ENCODE peak calls at places on chromosome 20, in four cellular contexts. E is K562, T is GM12878, Y is HepG2. K is an unnamed sample.
A peak's percentile ranks its signal among the peaks of the same experiment; 100 is the strongest.

GRCh38 chr20:61644387-61645076 is 392.5 kb downstream of the CDH4 start:
- DNase-seq in T (no peak), Y (no peak), E (no peak), K (no peak)

GRCh38 chr20:51529027-51529749 is 13.3 kb downstream of the NFATC2 start:
- DNase-seq in Y (no peak), E (peak; percentile 47), T (no peak), K (no peak)

GRCh38 chr20:63500151-63500901 is 1.4 kb upstream of the EEF1A2 start:
- DNase-seq in Y (no peak), E (no peak), T (no peak), K (no peak)

GRCh38 chr20:20213722-20214121 is 154.2 kb upstream of the INSM1 start:
- DNase-seq in E (no peak), T (no peak), Y (no peak), K (no peak)

GRCh38 chr20:16368645-16369292 is 204.5 kb downstream of the KIF16B start:
- DNase-seq in Y (peak; percentile 64), T (no peak), E (no peak), K (peak; percentile 23)

GRCh38 chr20:57473246-57474042 is 51.5 kb downstream of the CTCFL start:
- DNase-seq in Y (no peak), T (peak; percentile 68), E (no peak), K (peak; percentile 36)

GRCh38 chr20:59788196-59788735 is 145.2 kb downstream of the SYCP2 start:
- DNase-seq in T (no peak), E (no peak), Y (no peak), K (no peak)

GRCh38 chr20:36745234-36745926 is 510 bp downstream of the NDRG3 start:
- DNase-seq in E (no peak), Y (peak; percentile 34), T (no peak), K (peak; percentile 60)

GRCh38 chr20:63641792-63642517 is 11.3 kb downstream of the STMN3 start:
- DNase-seq in Y (peak; percentile 90), E (peak; percentile 94), T (peak; percentile 48), K (peak; percentile 96)

GRCh38 chr20:24493661-24494459 is 24.4 kb downstream of the SYNDIG1 start:
- DNase-seq in T (no peak), Y (no peak), E (no peak), K (no peak)

GRCh38 chr20:2314759-2315439 is 19.1 kb downstream of the TGM3 start:
- DNase-seq in T (no peak), Y (no peak), E (peak; percentile 86), K (no peak)

GRCh38 chr20:23668477-23668951 is 20.3 kb downstream of the CST4 start:
- DNase-seq in E (peak; percentile 57), Y (peak; percentile 84), T (no peak), K (peak; percentile 80)

DNA sequence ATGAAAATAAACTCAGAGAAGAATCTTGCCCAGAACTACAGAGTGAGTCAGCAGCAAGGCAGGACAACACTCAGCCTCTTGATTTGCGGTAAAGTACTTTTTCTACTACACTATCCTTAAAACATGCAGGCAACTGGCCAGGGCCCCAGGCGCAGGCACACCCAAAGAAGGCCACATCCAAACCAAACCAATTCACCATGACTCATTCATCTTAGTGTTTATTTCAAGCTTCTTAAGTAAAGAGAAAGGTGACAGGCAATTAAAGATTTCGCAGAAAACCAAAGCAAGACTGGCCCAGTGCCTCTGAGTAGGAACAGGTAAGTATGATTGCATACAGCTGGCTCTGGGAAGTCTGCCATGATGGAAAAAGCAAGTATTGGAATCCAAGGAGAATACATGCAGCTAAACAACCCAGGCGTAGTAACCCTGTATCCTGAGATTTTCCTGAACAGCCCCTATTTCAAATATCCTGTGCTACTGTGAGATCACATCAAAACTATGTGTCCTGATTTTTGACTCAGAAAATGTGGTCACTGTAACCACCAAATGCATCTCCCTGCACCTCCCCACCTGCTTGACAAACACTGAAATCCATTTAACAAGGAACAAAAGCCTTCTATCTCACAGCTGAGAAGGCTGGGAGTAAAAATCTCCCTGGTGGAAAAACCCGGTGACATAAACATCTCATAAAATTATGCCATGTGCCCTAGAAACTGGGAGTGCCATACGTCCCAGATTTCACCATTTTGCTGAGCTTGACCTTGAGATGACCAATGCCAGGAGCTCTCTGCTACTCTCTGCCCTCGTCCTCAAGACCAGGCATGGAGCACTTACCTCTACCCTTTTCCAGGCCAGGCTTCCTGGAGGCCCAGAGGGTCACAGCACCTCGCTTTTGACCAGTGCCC is 12.4 kb downstream of the WFDC3 start:
- DNase-seq in E (no peak), Y (no peak), T (no peak), K (no peak)
- TF ChIP-seq JUNB in E (no peak), Y (no peak), T (no peak), K (no peak)

GRCh38 chr20:55584964-55585363 is 420.4 kb downstream of the CBLN4 start:
- DNase-seq in E (no peak), Y (no peak), T (no peak), K (no peak)

GRCh38 chr20:55583036-55583435 is 422.3 kb downstream of the CBLN4 start:
- DNase-seq in T (no peak), E (no peak), Y (no peak), K (no peak)

GRCh38 chr20:55586626-55587025 is 418.7 kb downstream of the CBLN4 start:
- DNase-seq in T (no peak), Y (no peak), E (no peak), K (no peak)

GRCh38 chr20:55582498-55582897 is 422.8 kb downstream of the CBLN4 start:
- DNase-seq in E (no peak), T (no peak), Y (no peak), K (no peak)

DNA sequence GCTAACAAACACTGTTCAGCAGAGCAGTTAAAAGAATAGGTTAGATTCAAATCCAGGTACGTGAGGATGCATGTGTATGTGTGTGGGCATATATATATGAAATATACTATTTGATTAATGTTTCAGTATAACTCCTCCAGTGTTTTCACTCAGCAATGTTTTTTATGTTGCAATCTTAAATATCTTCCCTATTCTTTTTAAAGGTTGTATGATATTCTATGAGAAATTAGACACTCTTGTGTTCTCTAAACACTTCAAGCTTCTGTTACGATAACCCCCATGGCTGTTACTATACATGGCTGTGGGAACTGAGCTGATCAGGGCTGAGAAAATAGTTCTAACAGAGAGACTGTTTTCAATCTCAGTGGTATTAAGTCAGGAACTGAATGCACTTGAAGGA is 421.0 kb downstream of the CBLN4 start:
- DNase-seq in E (no peak), T (no peak), Y (no peak), K (no peak)
- TF ChIP-seq POLR2AphosphoS5 in E (no peak), T (no peak), Y (no peak), K (no peak)

GRCh38 chr20:31894980-31895675 is 24.7 kb downstream of the TTLL9 start:
- DNase-seq in E (no peak), Y (peak; percentile 73), T (peak; percentile 75), K (peak; percentile 89)

GRCh38 chr20:31890646-31891045 is 20.2 kb downstream of the TTLL9 start:
- DNase-seq in T (no peak), Y (no peak), E (no peak), K (no peak)

GRCh38 chr20:31897541-31897940 is 27.1 kb downstream of the TTLL9 start:
- DNase-seq in E (no peak), T (no peak), Y (no peak), K (no peak)

GRCh38 chr20:31901615-31902014 is 31.2 kb downstream of the TTLL9 start:
- DNase-seq in Y (no peak), T (no peak), E (peak; percentile 39), K (no peak)

DNA sequence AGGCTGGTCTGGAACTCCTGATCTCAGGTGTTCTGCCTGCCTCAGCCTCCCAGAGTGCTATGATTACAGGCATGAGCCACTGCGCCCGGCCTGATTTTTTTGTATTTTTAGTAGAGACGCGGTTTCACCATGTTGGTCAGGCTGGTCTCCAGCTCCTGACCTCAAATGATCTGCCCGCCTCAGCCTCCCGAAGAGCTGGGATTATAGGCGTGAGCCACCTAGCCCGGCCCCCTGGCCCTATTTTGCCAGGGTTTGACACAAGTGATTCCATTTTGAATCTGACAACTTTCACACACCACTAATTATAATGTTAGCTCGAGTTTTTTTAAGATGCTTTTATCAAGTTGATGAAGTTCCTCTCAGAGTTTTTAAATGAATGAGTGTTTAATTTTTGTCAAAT is 25.6 kb downstream of the TTLL9 start:
- DNase-seq in E (no peak), Y (no peak), T (no peak), K (no peak)
- H3K27ac ChIP-seq in E (no peak overlapping the region), Y (no peak overlapping the region), T (no peak overlapping the region), K (no peak overlapping the region)

DNA sequence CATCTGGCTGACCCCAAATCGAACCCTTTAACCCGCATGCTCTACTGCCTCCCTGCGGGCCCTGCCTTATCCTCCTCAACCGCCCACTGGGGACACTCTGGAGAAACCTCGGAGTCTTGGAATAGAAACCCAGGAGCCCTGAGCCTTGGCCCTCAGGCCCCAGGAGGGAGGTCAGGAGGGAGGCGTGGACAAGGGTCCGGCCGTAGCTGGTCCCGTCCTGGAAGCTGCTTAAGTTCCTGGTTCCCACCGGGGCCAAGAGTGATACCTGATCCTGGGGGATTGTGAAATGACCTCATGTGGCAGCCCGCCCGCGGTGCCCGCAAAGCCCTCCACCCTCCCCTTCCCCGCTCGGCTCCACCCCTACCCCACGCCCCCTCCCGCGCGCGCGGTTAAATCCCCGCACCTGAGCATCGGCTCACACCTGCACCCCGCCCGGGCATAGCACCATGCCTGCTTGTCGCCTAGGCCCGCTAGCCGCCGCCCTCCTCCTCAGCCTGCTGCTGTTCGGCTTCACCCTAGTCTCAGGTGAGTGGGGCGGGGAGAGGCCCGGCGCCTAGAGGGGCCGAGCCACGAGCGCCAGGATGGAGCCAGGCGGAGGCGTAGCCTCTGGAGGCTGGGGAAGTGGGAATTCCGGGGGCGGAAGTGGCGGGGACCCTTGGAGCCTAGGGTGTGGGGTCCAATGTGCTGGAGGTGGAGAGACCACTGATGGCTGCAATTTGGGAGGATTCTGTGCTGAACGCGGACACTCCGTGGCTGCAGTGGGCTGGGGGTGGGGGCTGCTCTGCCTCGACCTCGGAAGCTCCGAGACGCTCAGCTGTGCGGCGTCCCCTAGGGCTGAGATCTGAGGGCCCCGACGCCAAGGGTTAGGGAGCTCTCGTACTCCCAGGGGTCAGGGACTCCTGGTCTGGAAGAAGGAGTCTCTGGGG is at the start of gene WFDC2:
- DNase-seq in Y (no peak), E (no peak), T (no peak), K (peak; percentile 82)
- TF ChIP-seq JUNB in Y (no peak), E (no peak), T (no peak), K (no peak)

GRCh38 chr20:44215125-44215524 is 4.6 kb upstream of the OSER1 start:
- DNase-seq in Y (peak; percentile 78), E (peak; percentile 39), T (no peak), K (peak; percentile 81)
- TF ChIP-seq POLR2AphosphoS5 in Y (no peak), E (no peak), T (no peak), K (no peak)

GRCh38 chr20:4071177-4071723 is 55.9 kb upstream of the RNF24 start:
- DNase-seq in T (no peak), E (no peak), Y (no peak), K (no peak)
- H3K27ac ChIP-seq in T (no peak overlapping the region), E (no peak overlapping the region), Y (no peak overlapping the region), K (no peak overlapping the region)

GRCh38 chr20:35601021-35601973 is 14.3 kb upstream of the SPAG4 start:
- DNase-seq in E (peak; percentile 86), Y (peak; percentile 35), T (no peak), K (peak; percentile 86)
- TF ChIP-seq JUNB in E (no peak), Y (no peak), T (no peak), K (no peak)

K was measured in GM23338.